ENCODE peak calls at places on chromosome 10, in nine cellular contexts. G is GM13977, I is keratinocyte, X is AG09309, Z is GM12865, N is fibroblast of mammary gland, H is ovary, C is ascending aorta, O is cardiac muscle cell. F is an unnamed sample.

GRCh38 chr10:23892296-23892695 is 316.6 kb upstream of the KIAA1217 start:
- DNase-seq in G (no peak), I (no peak), O (no peak), X (no peak), N (no peak), C (no peak), Z (no peak), H (no peak), F (no peak)

GRCh38 chr10:92848441-92849233 is at the start of gene EXOC6:
- DNase-seq in C (no peak), G (peak), I (no peak), X (no peak), H (peak), N (peak), Z (peak), O (peak), F (no peak)

GRCh38 chr10:119644215-119644826 is 6.9 kb upstream of the BAG3 start:
- DNase-seq in H (no peak), C (no peak), I (no peak), O (no peak), G (no peak), Z (no peak), N (peak), X (no peak), F (no peak)

GRCh38 chr10:11901454-11902431 is 78.6 kb downstream of the PROSER2 start:
- DNase-seq in X (no peak), N (no peak), I (no peak), H (no peak), Z (no peak), C (no peak), G (no peak), O (peak), F (no peak)

GRCh38 chr10:90418869-90419652 is 438.8 kb downstream of the HTR7 start:
- DNase-seq in H (no peak), N (peak), G (no peak), O (peak), I (peak), Z (no peak), C (no peak), X (peak), F (peak)

GRCh38 chr10:129905553-129905952 is 58.5 kb downstream of the EBF3 start:
- DNase-seq in Z (no peak), N (no peak), G (no peak), I (no peak), H (no peak), O (no peak), X (no peak), C (no peak), F (no peak)

GRCh38 chr10:93576888-93577287 is 10.4 kb downstream of the FFAR4 start:
- DNase-seq in O (no peak), I (no peak), G (no peak), N (no peak), H (no peak), X (no peak), Z (no peak), C (no peak), F (no peak)

GRCh38 chr10:11178606-11179221 is 161.0 kb downstream of the CELF2 start:
- DNase-seq in Z (peak), I (no peak), G (peak), X (peak), O (peak), H (peak), C (peak), N (peak), F (no peak)

GRCh38 chr10:69991151-69991550 is 61.5 kb upstream of the MACROH2A2 start:
- DNase-seq in X (no peak), O (no peak), H (no peak), I (no peak), Z (no peak), N (no peak), C (no peak), G (no peak), F (no peak)

DNA sequence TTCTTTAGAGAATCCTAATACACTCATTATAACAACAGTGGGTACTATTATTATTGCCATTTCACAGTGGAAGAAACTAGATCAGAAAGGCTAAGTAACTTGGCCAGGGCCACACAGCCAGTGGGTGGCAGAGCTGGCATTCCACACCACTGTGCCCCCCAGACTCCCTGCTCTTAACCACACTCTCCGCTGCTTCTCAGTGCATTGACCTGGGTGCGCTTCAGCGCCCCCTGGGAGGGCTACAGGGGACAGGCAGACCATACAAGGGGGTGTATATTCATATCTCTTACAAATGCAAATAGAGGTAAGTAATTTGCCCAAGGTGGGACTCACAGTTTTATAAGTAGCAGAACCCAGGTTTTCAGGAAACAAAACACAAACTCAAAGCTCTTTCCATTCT is 77.0 kb upstream of the NMT2 start:
- DNase-seq in H (no peak), G (no peak), I (no peak), Z (peak), N (no peak), O (peak), X (no peak), C (no peak), F (no peak)
- TF ChIP-seq CTCF in H (no peak), G (peak), I (peak), Z (peak), N (peak), O (peak), X (peak), C (no peak), F (peak)

DNA sequence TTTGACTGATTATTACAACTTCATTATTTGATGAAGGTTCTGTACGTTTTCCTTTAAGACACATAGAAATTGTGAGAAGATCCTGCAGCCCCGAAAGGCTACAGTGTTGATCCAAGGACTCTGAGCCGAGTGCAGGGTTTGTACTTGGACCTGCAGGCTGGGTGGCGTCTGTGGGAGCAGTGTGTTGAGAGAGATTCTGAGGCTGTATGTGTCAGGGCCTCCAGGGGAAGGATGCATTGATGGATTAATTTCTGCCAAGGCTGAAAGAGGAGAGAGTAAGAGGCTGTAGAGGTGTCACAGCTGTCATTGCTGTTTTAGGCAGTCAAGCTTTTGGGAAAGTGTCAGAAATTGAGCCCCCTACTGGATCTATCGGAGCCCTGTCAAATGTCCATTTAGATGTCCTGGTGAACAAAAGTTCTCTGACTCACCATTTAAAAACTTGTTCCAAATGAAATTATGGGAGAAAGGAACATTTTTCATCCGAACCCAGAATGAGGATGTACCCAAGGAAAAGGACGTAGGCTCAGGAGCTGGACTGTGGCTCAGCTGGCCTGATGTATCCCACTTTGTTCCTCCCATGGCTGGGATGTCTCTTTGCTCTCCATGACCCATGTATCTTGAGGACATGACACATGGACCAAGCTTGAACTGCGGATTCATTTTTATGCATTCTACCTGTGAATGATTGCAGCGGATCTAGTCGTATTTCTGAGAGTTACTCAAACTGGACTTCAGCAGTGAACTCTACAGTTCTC is 102.2 kb downstream of the TCF7L2 start:
- DNase-seq in H (no peak), C (no peak), I (no peak), X (no peak), N (peak), G (no peak), Z (peak), O (no peak), F (no peak)
- TF ChIP-seq CTCF in H (no peak), C (peak), I (no peak), X (peak), N (peak), G (no peak), Z (peak), O (peak), F (peak)

DNA sequence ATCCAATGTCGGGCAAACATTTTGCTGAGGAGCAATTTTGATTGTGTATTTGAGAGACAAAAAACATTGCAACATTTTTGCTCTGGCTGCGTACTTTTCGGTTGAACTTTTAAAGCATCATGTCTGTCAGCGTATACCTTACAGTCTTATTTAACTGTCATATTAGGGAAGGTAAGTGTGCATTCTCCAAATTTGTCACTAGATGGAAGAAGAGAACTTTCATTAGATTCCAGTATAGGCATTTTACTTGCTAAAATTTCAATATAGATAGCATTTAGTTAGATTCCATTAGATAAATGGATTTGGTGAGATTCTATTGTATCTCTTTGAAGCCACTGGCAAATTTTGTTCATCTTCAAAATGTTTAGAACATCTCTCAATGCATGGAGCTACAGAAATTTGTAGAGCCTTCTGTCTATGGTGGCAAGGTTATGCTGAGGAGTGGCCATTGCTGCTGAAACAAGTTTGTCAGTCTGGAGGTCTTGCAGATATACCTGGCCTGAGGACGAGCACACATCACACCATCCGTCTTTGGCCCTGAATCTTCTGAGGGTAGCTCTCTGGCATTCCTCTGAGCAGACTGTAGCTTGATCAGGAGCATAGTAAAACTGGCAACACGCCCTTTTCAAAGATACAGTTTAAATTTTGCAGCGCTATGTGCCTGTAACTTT is 437.5 kb upstream of the MBL2 start:
- DNase-seq in H (no peak), N (peak), O (peak), I (no peak), Z (peak), C (no peak), X (no peak), G (no peak), F (peak)
- TF ChIP-seq CTCF in H (no peak), N (no peak), O (no peak), I (peak), Z (no peak), C (no peak), X (no peak), G (no peak), F (peak)

DNA sequence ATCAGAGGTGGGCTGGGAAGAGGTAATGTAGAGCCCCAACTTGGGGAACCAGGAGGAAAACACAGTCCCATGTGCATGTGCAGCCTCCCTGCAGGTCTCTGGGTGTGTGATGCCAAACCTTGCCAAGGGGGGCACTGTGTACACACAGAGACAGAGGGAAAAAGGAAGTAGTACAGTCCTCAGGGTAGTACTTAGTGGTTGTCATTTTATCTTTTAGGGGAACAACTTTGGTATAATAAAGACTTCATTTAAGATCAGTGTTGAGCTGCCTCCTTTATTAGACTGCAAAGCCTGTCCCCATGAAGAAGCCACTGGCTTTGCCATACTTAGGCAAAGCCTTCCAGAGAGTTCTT is 151.8 kb downstream of the CDH23 start:
- DNase-seq in X (no peak), I (no peak), C (no peak), G (peak), N (peak), Z (peak), H (no peak), O (peak), F (no peak)
- TF ChIP-seq CTCF in X (peak), I (peak), C (no peak), G (no peak), N (peak), Z (peak), H (no peak), O (peak), F (peak)

DNA sequence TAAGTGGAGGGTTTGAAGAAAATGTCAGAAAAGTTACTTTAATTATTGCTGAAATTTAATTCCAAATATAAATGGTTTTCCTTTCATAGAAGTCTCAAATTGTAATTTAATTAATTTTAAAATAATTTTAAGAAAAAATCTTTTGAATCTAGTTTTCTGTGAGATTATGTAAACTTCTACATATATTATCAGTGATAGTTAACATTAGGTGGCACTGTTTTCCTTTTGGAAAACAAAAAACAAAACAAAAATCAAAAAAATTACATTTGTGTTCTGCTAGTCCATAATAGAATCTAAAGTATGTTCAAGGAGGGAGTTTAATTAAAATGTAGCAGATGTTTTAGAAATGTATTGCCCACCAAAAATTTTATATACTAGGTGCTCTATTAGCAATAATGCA is 1456.7 kb downstream of the REEP3 start:
- DNase-seq in O (peak), C (no peak), I (no peak), N (no peak), G (no peak), X (no peak), Z (no peak), H (no peak), F (no peak)
- TF ChIP-seq CTCF in O (no peak), C (no peak), I (no peak), N (no peak), G (no peak), X (no peak), Z (no peak), H (no peak), F (no peak)

DNA sequence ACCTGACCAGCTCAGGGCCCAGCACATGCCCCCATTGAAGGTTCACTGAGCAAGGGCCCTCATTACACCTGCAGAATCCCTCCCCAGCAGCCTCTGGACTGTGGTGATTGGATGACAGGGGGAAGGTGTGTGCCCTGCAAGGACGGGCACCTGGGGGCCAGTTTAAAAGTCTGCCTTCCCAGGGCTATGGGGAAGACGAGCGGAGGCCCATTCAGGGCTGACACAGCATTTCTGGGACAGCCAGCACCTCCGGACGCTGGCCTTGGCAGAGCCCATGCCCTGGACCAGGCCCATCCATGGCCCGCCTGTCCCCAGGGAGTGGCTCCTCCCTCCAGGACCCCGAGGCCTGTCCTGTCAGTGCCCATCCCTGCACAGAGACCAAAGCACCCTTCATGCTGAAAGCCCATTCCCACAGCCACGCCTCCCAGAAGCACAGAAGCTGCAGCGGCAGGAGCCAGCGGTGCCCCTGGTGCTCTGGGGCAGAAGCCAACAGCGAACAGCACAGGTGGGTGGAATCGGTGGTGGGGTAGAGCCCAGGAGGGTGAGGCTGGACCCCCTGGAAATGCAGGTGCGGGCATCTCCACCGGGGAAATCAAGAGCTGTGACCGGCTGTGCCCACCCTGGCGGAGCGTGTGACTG is 44.9 kb upstream of the PPP2R2D start:
- DNase-seq in O (no peak), G (no peak), N (no peak), Z (no peak), I (no peak), X (no peak), C (no peak), H (no peak), F (no peak)
- TF ChIP-seq CTCF in O (no peak), G (no peak), N (no peak), Z (no peak), I (no peak), X (no peak), C (no peak), H (no peak), F (no peak)

GRCh38 chr10:99858849-99859248 is 76.4 kb downstream of the ABCC2 start:
- DNase-seq in N (no peak), H (no peak), C (no peak), I (no peak), X (no peak), Z (no peak), O (no peak), G (no peak), F (no peak)

GRCh38 chr10:99854860-99855259 is 72.4 kb downstream of the ABCC2 start:
- DNase-seq in O (peak), Z (peak), X (peak), G (no peak), I (no peak), N (peak), H (peak), C (no peak), F (no peak)

GRCh38 chr10:99855479-99856071 is 73.1 kb downstream of the ABCC2 start:
- DNase-seq in G (no peak), Z (no peak), O (no peak), N (no peak), I (no peak), C (no peak), X (no peak), H (no peak), F (no peak)

GRCh38 chr10:99860466-99860865 is 78.0 kb downstream of the ABCC2 start:
- DNase-seq in X (no peak), O (no peak), N (no peak), Z (no peak), H (no peak), G (no peak), I (no peak), C (no peak), F (no peak)

GRCh38 chr10:99859585-99859984 is 77.1 kb downstream of the ABCC2 start:
- DNase-seq in C (no peak), X (no peak), G (no peak), H (no peak), N (no peak), Z (peak), I (no peak), O (no peak), F (no peak)
- TF ChIP-seq CTCF in C (peak), X (peak), G (peak), H (no peak), N (peak), Z (peak), I (no peak), O (peak), F (peak)

DNA sequence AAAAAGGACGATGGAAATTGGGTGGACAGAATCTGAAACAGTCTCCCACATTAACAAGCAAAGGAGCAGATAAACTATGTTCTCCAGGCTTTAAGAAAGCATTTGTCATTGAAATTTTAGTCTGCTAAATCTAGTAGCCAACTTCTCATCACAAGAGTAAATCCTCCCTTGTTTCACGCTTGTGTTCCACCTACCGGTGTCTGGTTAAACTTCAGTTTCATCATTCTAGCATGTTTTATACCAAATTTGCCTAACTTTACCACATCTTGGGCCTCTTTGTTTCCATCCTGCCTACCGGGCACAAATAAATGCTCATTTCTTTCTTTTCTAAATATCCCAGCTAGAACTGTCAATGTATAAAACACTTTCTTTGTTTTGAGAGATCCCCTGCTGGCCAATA is 5.8 kb downstream of the LIPA start:
- DNase-seq in I (no peak), Z (peak), N (no peak), G (peak), H (no peak), X (no peak), C (no peak), O (no peak), F (no peak)
- TF ChIP-seq CTCF in I (no peak), Z (peak), N (peak), G (peak), H (no peak), X (peak), C (no peak), O (no peak), F (no peak)

GRCh38 chr10:22005763-22006162 is 2.2 kb upstream of the DNAJC1 start:
- DNase-seq in H (no peak), G (no peak), Z (peak), C (no peak), X (no peak), I (no peak), O (no peak), N (no peak), F (no peak)

GRCh38 chr10:22016046-22016705 is 12.6 kb upstream of the DNAJC1 start:
- DNase-seq in C (no peak), G (no peak), H (no peak), O (peak), X (no peak), I (no peak), N (peak), Z (no peak), F (no peak)

GRCh38 chr10:22006379-22006884 is 2.9 kb upstream of the DNAJC1 start:
- DNase-seq in N (no peak), C (no peak), O (no peak), I (no peak), G (no peak), Z (no peak), X (no peak), H (no peak), F (no peak)

GRCh38 chr10:22010973-22011408 is 7.5 kb upstream of the DNAJC1 start:
- DNase-seq in C (no peak), O (peak), G (no peak), I (no peak), N (peak), H (no peak), X (no peak), Z (peak), F (no peak)
- TF ChIP-seq CTCF in C (peak), O (peak), G (no peak), I (peak), N (peak), H (peak), X (peak), Z (peak), F (no peak)

GRCh38 chr10:68333452-68333851 is 724 bp upstream of the PBLD start:
- DNase-seq in H (no peak), I (no peak), Z (no peak), G (no peak), X (no peak), N (no peak), C (no peak), O (no peak), F (no peak)
- TF ChIP-seq CTCF in H (no peak), I (no peak), Z (no peak), G (no peak), X (no peak), N (no peak), C (no peak), O (no peak), F (no peak)